ENCODE peak calls at places on chromosomes 11 and 22, in nine cellular contexts. One of them, this sample, is unnamed.

GRCh38 chr22:24968066-24968561 is 15.6 kb downstream of the KIAA1671 start:
- DNase-seq in fibroblast of mammary gland: no peak
- DNase-seq in IMR-90: no peak
- DNase-seq in MG63: peak
- DNase-seq in ovary: no peak
- DNase-seq in GM06990: no peak
- DNase-seq in astrocyte of the spinal cord: no peak
- DNase-seq in AG09309: no peak
- DNase-seq in pancreas: no peak
- DNase-seq in this sample: no peak

GRCh38 chr11:69642549-69642912 is 1.6 kb downstream of the CCND1 start:
- DNase-seq in ovary: no peak
- DNase-seq in IMR-90: no peak
- DNase-seq in AG09309: no peak
- DNase-seq in astrocyte of the spinal cord: no peak
- DNase-seq in MG63: peak
- DNase-seq in GM06990: no peak
- DNase-seq in pancreas: no peak
- DNase-seq in fibroblast of mammary gland: no peak
- DNase-seq in this sample: no peak

GRCh38 chr22:29625090-29625825 is 21.8 kb downstream of the NF2 start:
- DNase-seq in pancreas: peak
- DNase-seq in astrocyte of the spinal cord: peak
- DNase-seq in IMR-90: peak
- DNase-seq in fibroblast of mammary gland: peak
- DNase-seq in AG09309: peak
- DNase-seq in ovary: peak
- DNase-seq in GM06990: no peak
- DNase-seq in MG63: peak
- DNase-seq in this sample: peak

GRCh38 chr11:103281301-103281700 is 172.1 kb downstream of the DYNC2H1 start:
- DNase-seq in AG09309: no peak
- DNase-seq in fibroblast of mammary gland: peak
- DNase-seq in astrocyte of the spinal cord: no peak
- DNase-seq in IMR-90: peak
- DNase-seq in pancreas: no peak
- DNase-seq in ovary: no peak
- DNase-seq in MG63: no peak
- DNase-seq in GM06990: no peak
- DNase-seq in this sample: no peak

GRCh38 chr22:22705328-22706100 is 61.1 kb downstream of the GGTLC2 start:
- DNase-seq in AG09309: no peak
- DNase-seq in MG63: no peak
- DNase-seq in GM06990: no peak
- DNase-seq in IMR-90: no peak
- DNase-seq in astrocyte of the spinal cord: no peak
- DNase-seq in pancreas: no peak
- DNase-seq in fibroblast of mammary gland: no peak
- DNase-seq in ovary: no peak
- DNase-seq in this sample: no peak

GRCh38 chr22:18119409-18120110 is 9.0 kb downstream of the TUBA8 start:
- DNase-seq in IMR-90: no peak
- DNase-seq in astrocyte of the spinal cord: no peak
- DNase-seq in pancreas: no peak
- DNase-seq in ovary: no peak
- DNase-seq in fibroblast of mammary gland: no peak
- DNase-seq in GM06990: no peak
- DNase-seq in MG63: peak
- DNase-seq in AG09309: no peak
- DNase-seq in this sample: no peak

GRCh38 chr11:125202362-125202880 is 37.9 kb downstream of the PKNOX2 start:
- DNase-seq in GM06990: no peak
- DNase-seq in astrocyte of the spinal cord: no peak
- DNase-seq in ovary: no peak
- DNase-seq in pancreas: no peak
- DNase-seq in fibroblast of mammary gland: no peak
- DNase-seq in AG09309: no peak
- DNase-seq in MG63: no peak
- DNase-seq in IMR-90: no peak
- DNase-seq in this sample: no peak

GRCh38 chr11:44247508-44247907 is 62.4 kb downstream of the ALX4 start:
- DNase-seq in ovary: no peak
- DNase-seq in IMR-90: no peak
- DNase-seq in pancreas: no peak
- DNase-seq in fibroblast of mammary gland: no peak
- DNase-seq in astrocyte of the spinal cord: no peak
- DNase-seq in GM06990: no peak
- DNase-seq in MG63: no peak
- DNase-seq in AG09309: no peak
- DNase-seq in this sample: no peak

GRCh38 chr11:11022126-11022730 is 164.4 kb upstream of the ZBED5 start:
- DNase-seq in astrocyte of the spinal cord: peak
- DNase-seq in ovary: no peak
- DNase-seq in IMR-90: peak
- DNase-seq in pancreas: no peak
- DNase-seq in GM06990: no peak
- DNase-seq in fibroblast of mammary gland: peak
- DNase-seq in AG09309: no peak
- DNase-seq in MG63: no peak
- DNase-seq in this sample: peak

GRCh38 chr22:43053176-43053575 is 36.0 kb downstream of the TTLL1 start:
- DNase-seq in IMR-90: no peak
- DNase-seq in pancreas: no peak
- DNase-seq in fibroblast of mammary gland: no peak
- DNase-seq in ovary: no peak
- DNase-seq in MG63: no peak
- DNase-seq in astrocyte of the spinal cord: no peak
- DNase-seq in GM06990: no peak
- DNase-seq in AG09309: no peak
- DNase-seq in this sample: no peak

GRCh38 chr11:127000291-127000968 is at the start of gene KIRREL3:
- DNase-seq in pancreas: no peak
- DNase-seq in MG63: peak
- DNase-seq in GM06990: no peak
- DNase-seq in AG09309: no peak
- DNase-seq in astrocyte of the spinal cord: peak
- DNase-seq in fibroblast of mammary gland: no peak
- DNase-seq in ovary: no peak
- DNase-seq in IMR-90: peak
- DNase-seq in this sample: no peak

GRCh38 chr22:38490915-38491314 is 15.2 kb downstream of the DDX17 start:
- DNase-seq in MG63: peak
- DNase-seq in IMR-90: peak
- DNase-seq in pancreas: peak
- DNase-seq in GM06990: no peak
- DNase-seq in astrocyte of the spinal cord: peak
- DNase-seq in AG09309: no peak
- DNase-seq in ovary: peak
- DNase-seq in fibroblast of mammary gland: peak
- DNase-seq in this sample: no peak

GRCh38 chr11:9566561-9567063 is 6.9 kb upstream of the WEE1 start:
- DNase-seq in AG09309: peak
- DNase-seq in ovary: no peak
- DNase-seq in GM06990: no peak
- DNase-seq in IMR-90: peak
- DNase-seq in fibroblast of mammary gland: peak
- DNase-seq in astrocyte of the spinal cord: peak
- DNase-seq in pancreas: no peak
- DNase-seq in MG63: no peak
- DNase-seq in this sample: no peak

GRCh38 chr22:36350751-36351594 is 36.8 kb downstream of the MYH9 start:
- DNase-seq in GM06990: no peak
- DNase-seq in ovary: peak
- DNase-seq in fibroblast of mammary gland: peak
- DNase-seq in pancreas: no peak
- DNase-seq in AG09309: no peak
- DNase-seq in MG63: peak
- DNase-seq in astrocyte of the spinal cord: peak
- DNase-seq in IMR-90: peak
- DNase-seq in this sample: no peak

DNA sequence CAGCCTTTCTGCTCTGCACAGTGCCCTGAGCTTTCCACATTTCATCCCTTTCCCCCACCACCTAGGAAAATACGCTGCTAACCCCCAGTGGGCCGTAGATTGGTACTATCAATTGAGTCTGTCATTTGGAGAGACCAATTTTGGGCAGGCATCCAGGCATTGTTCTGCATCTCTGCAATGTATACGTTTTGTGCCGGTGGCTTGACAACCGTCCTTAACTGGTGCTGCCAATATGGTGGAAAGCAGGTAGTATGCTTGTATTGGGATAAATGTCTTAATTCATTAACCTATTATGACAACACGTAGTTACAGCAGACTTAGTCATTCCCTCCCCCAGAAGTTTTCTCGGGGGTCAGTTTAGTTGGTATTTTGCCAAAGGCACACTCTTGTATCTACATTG is 1.3 kb downstream of the ELMOD1 start:
- DNase-seq in MG63: no peak
- DNase-seq in ovary: no peak
- DNase-seq in GM06990: no peak
- DNase-seq in pancreas: no peak
- DNase-seq in fibroblast of mammary gland: no peak
- DNase-seq in AG09309: no peak
- DNase-seq in astrocyte of the spinal cord: no peak
- DNase-seq in IMR-90: no peak
- DNase-seq in this sample: no peak
- H3K4me3 ChIP-seq in MG63: no peak
- H3K4me3 ChIP-seq in ovary: no peak
- H3K4me3 ChIP-seq in GM06990: no peak
- H3K4me3 ChIP-seq in pancreas: no peak
- H3K4me3 ChIP-seq in fibroblast of mammary gland: no peak
- H3K4me3 ChIP-seq in AG09309: no peak
- H3K4me3 ChIP-seq in astrocyte of the spinal cord: no peak
- H3K4me3 ChIP-seq in IMR-90: no peak
- H3K4me3 ChIP-seq in this sample: no peak

DNA sequence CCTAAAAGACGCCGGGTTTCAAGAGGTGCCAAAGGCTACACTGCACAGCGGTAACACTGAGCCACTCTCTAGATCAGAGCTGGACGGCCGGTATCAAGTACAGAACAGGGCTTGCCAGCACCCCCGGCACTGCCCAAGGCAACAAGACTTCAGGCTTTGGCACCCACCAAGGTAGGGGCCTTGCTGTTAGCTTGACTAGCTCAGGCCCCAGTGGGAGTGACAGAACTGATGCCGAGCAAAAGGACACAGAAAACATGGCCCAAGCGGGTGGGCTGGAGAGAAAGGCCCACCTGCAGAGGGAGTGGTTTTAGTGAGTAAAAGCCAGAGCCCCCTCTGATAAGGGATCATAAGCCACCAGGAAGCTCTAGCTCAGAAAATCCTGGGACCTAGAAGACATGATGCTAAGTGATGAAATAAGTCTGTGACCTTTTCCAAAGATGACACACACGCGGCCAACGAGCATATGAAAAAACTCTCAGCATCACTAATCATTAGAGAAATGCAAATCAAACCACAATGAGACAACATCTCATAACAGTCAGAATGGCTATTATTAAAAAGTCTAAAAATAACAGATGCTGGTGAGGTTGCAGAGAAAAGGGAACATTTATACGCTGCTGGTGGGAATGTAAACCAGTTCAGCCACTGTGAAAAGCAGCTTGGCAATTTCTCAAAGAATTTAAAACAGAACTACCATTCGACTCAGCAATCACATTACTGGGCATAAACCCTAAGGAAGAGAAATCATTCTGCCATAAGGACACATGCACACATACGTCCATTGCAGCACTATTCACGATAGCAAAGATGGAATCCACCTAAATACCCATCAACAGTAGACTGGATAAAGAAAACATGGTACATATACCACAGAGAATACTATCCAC is 12.9 kb downstream of the EHD1 start:
- DNase-seq in pancreas: no peak
- DNase-seq in GM06990: peak
- DNase-seq in ovary: no peak
- DNase-seq in IMR-90: peak
- DNase-seq in astrocyte of the spinal cord: peak
- DNase-seq in MG63: no peak
- DNase-seq in fibroblast of mammary gland: peak
- DNase-seq in AG09309: no peak
- DNase-seq in this sample: peak
- H3K4me3 ChIP-seq in pancreas: no peak
- H3K4me3 ChIP-seq in GM06990: peak
- H3K4me3 ChIP-seq in ovary: no peak
- H3K4me3 ChIP-seq in IMR-90: no peak
- H3K4me3 ChIP-seq in astrocyte of the spinal cord: no peak
- H3K4me3 ChIP-seq in MG63: no peak
- H3K4me3 ChIP-seq in fibroblast of mammary gland: no peak
- H3K4me3 ChIP-seq in AG09309: no peak
- H3K4me3 ChIP-seq in this sample: peak

GRCh38 chr11:68032997-68033707 is 2.7 kb downstream of the NDUFS8 start:
- DNase-seq in IMR-90: no peak
- DNase-seq in astrocyte of the spinal cord: no peak
- DNase-seq in MG63: no peak
- DNase-seq in GM06990: no peak
- DNase-seq in pancreas: peak
- DNase-seq in AG09309: no peak
- DNase-seq in ovary: no peak
- DNase-seq in fibroblast of mammary gland: no peak
- DNase-seq in this sample: no peak

GRCh38 chr11:68033708-68034045 is 3.2 kb downstream of the NDUFS8 start:
- DNase-seq in pancreas: peak
- DNase-seq in MG63: no peak
- DNase-seq in GM06990: no peak
- DNase-seq in fibroblast of mammary gland: no peak
- DNase-seq in ovary: no peak
- DNase-seq in AG09309: no peak
- DNase-seq in IMR-90: no peak
- DNase-seq in astrocyte of the spinal cord: no peak
- DNase-seq in this sample: no peak

GRCh38 chr11:68030318-68031135 is at the start of gene NDUFS8:
- DNase-seq in MG63: peak
- DNase-seq in astrocyte of the spinal cord: peak
- DNase-seq in IMR-90: peak
- DNase-seq in pancreas: peak
- DNase-seq in fibroblast of mammary gland: peak
- DNase-seq in GM06990: peak
- DNase-seq in AG09309: peak
- DNase-seq in ovary: peak
- DNase-seq in this sample: peak

GRCh38 chr11:68031136-68031459 is 617 bp downstream of the NDUFS8 start:
- DNase-seq in MG63: no peak
- DNase-seq in AG09309: no peak
- DNase-seq in pancreas: no peak
- DNase-seq in astrocyte of the spinal cord: no peak
- DNase-seq in fibroblast of mammary gland: no peak
- DNase-seq in ovary: no peak
- DNase-seq in IMR-90: no peak
- DNase-seq in GM06990: no peak
- DNase-seq in this sample: peak

GRCh38 chr11:68032003-68032402 is 1.5 kb downstream of the NDUFS8 start:
- DNase-seq in IMR-90: no peak
- DNase-seq in fibroblast of mammary gland: no peak
- DNase-seq in pancreas: peak
- DNase-seq in MG63: no peak
- DNase-seq in AG09309: no peak
- DNase-seq in GM06990: no peak
- DNase-seq in astrocyte of the spinal cord: no peak
- DNase-seq in ovary: no peak
- DNase-seq in this sample: no peak
- H3K4me3 ChIP-seq in IMR-90: no peak
- H3K4me3 ChIP-seq in fibroblast of mammary gland: no peak
- H3K4me3 ChIP-seq in pancreas: no peak
- H3K4me3 ChIP-seq in MG63: peak
- H3K4me3 ChIP-seq in AG09309: no peak
- H3K4me3 ChIP-seq in GM06990: peak
- H3K4me3 ChIP-seq in astrocyte of the spinal cord: no peak
- H3K4me3 ChIP-seq in ovary: no peak
- H3K4me3 ChIP-seq in this sample: no peak

DNA sequence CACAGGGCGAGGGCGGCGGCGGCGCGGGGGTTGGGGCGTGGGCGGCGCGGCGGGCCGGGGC is at the start of gene RTN4R:
- DNase-seq in astrocyte of the spinal cord: no peak
- DNase-seq in MG63: no peak
- DNase-seq in pancreas: no peak
- DNase-seq in GM06990: no peak
- DNase-seq in ovary: no peak
- DNase-seq in AG09309: no peak
- DNase-seq in fibroblast of mammary gland: no peak
- DNase-seq in IMR-90: no peak
- DNase-seq in this sample: no peak
- H3K4me3 ChIP-seq in astrocyte of the spinal cord: no peak
- H3K4me3 ChIP-seq in MG63: peak
- H3K4me3 ChIP-seq in pancreas: peak
- H3K4me3 ChIP-seq in GM06990: no peak
- H3K4me3 ChIP-seq in ovary: peak
- H3K4me3 ChIP-seq in AG09309: no peak
- H3K4me3 ChIP-seq in fibroblast of mammary gland: no peak
- H3K4me3 ChIP-seq in IMR-90: peak
- H3K4me3 ChIP-seq in this sample: no peak